ENCODE peak calls at places on chromosomes 5 and 9, in five cellular contexts. F, A, J, I and P are unnamed samples.
A peak's percentile ranks its signal among the peaks of the same experiment; 100 is the strongest.

GRCh38 chr9:89311346-89312153 is 555 bp downstream of the CKS2 start:
- DNase-seq in J (no peak), I (no peak), F (no peak), A (peak; percentile 72), P (peak; percentile 46)

GRCh38 chr9:112180387-112180881 is 5.3 kb upstream of the SUSD1 start:
- DNase-seq in J (peak; percentile 47), I (no peak), A (no peak), F (no peak), P (no peak)

GRCh38 chr9:85521331-85522197 is 220.2 kb downstream of the AGTPBP1 start:
- DNase-seq in F (no peak), I (no peak), A (no peak), J (no peak), P (no peak)

GRCh38 chr5:19319252-19319651 is 668.7 kb downstream of the CDH18 start:
- DNase-seq in J (no peak), F (no peak), I (no peak), A (no peak), P (no peak)

GRCh38 chr5:21397693-21398092 is 1409.7 kb upstream of the CDH18 start:
- DNase-seq in I (no peak), A (no peak), F (no peak), J (no peak), P (no peak)

GRCh38 chr9:101094686-101095085 is 66.2 kb downstream of the PLPPR1 start:
- DNase-seq in I (no peak), A (no peak), F (no peak), J (no peak), P (no peak)

GRCh38 chr9:9615086-9615485 is 997.7 kb downstream of the PTPRD start:
- DNase-seq in F (no peak), I (peak; percentile 79), J (no peak), A (no peak), P (no peak)

GRCh38 chr5:120873083-120873482 is 409.0 kb downstream of the PRR16 start:
- DNase-seq in F (no peak), J (no peak), A (no peak), I (no peak), P (no peak)

GRCh38 chr5:98934581-98934980 is 5.8 kb upstream of the CHD1 start:
- DNase-seq in F (no peak), I (no peak), J (no peak), A (no peak), P (no peak)

GRCh38 chr9:74666625-74667316 is 169.6 kb downstream of the RORB start:
- DNase-seq in A (no peak), F (no peak), J (no peak), I (no peak), P (no peak)

GRCh38 chr9:84424945-84425344 is 84.4 kb upstream of the SLC28A3 start:
- DNase-seq in A (no peak), J (no peak), F (no peak), I (no peak), P (no peak)

GRCh38 chr5:111983459-111983858 is 226.5 kb upstream of the NREP start:
- DNase-seq in A (no peak), F (no peak), I (no peak), J (no peak), P (no peak)

GRCh38 chr5:178201927-178202235 is 2.5 kb upstream of the HNRNPAB start:
- DNase-seq in I (no peak), J (peak; percentile 85), A (no peak), F (no peak), P (no peak)

GRCh38 chr5:125338804-125339203 is 592.4 kb upstream of the ZNF608 start:
- DNase-seq in J (no peak), A (no peak), F (no peak), I (no peak), P (no peak)

GRCh38 chr9:37369671-37370070 is 52.8 kb upstream of the GRHPR start:
- DNase-seq in I (no peak), J (no peak), A (no peak), F (no peak), P (no peak)

GRCh38 chr9:137168907-137169763 is 716 bp downstream of the LRRC26 start:
- DNase-seq in J (peak; percentile 65), A (peak; percentile 83), I (peak; percentile 52), F (peak; percentile 34), P (peak; percentile 90)